ENCODE peak calls at places on chromosomes 3 and 15, in five cellular contexts. S, R, W, E and M are unnamed samples. For H3K4me1, the result is how much of the 10 kb centered on the place peaks cover.

GRCh38 chr15:70936326-70936725 is 43.7 kb downstream of the LRRC49 start:
- DNase-seq in E (no peak), R (no peak), W (no peak), S (no peak), M (peak)

GRCh38 chr15:72222433-72222832 is 8.6 kb downstream of the PKM start:
- DNase-seq in E (no peak), W (peak), R (no peak), S (no peak), M (no peak)

GRCh38 chr15:85976986-85977385 is 102.7 kb upstream of the AGBL1 start:
- DNase-seq in E (no peak), S (no peak), W (no peak), R (no peak), M (no peak)

GRCh38 chr3:47877719-47878118 is 74.8 kb downstream of the DHX30 start:
- DNase-seq in E (no peak), W (no peak), R (no peak), S (no peak), M (no peak)

GRCh38 chr15:77504310-77504709 is 83.6 kb downstream of the HMG20A start:
- DNase-seq in E (no peak), W (peak), S (peak), R (no peak), M (no peak)

GRCh38 chr3:134325722-134326121 is 48.5 kb downstream of the AMOTL2 start:
- DNase-seq in W (no peak), E (no peak), S (no peak), R (no peak), M (no peak)

GRCh38 chr15:71440479-71441071 is 325.3 kb downstream of the THSD4 start:
- DNase-seq in S (peak), R (peak), W (no peak), E (no peak), M (no peak)

GRCh38 chr3:190892328-190893011 is 30.0 kb upstream of the GMNC start:
- DNase-seq in W (no peak), R (peak), E (no peak), S (no peak), M (no peak)

GRCh38 chr3:101827211-101828174 is 21.8 kb upstream of the NFKBIZ start:
- DNase-seq in S (peak), R (peak), W (peak), E (peak), M (peak)

GRCh38 chr3:132592211-132592610 is 4.9 kb upstream of the ACKR4 start:
- DNase-seq in S (no peak), E (no peak), R (no peak), W (no peak), M (no peak)

GRCh38 chr3:132593241-132593949 is 3.7 kb upstream of the ACKR4 start:
- DNase-seq in R (no peak), S (no peak), E (no peak), W (no peak), M (no peak)

GRCh38 chr3:132595036-132595435 is 2.0 kb upstream of the ACKR4 start:
- DNase-seq in W (no peak), S (no peak), R (peak), E (no peak), M (no peak)

GRCh38 chr3:132596326-132596725 is 744 bp upstream of the ACKR4 start:
- DNase-seq in S (no peak), R (no peak), W (no peak), E (no peak), M (no peak)

DNA sequence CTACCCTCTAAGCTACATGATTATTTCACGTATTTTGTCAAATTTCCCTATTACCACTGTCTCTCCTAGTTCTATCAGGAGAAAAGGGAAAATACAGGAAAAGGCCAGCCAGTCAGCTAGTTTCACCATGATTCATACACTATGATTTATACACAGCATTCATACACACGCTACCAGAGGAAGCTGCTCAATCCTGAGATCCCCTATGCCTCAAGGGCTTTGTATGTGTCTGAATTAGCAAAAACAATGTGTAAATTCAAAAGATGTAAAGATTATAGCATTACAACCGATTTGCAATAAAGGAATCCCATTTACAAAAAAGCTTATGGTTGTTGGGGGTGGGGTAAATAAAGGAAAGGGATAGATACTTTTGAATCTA is 3.1 kb upstream of the ACKR4 start:
- DNase-seq in S (no peak), R (no peak), W (no peak), E (no peak), M (no peak)
- H3K4me1 ChIP-seq in S (under half), R (under half), W (under half), E (under half), M (under half)

GRCh38 chr15:69753867-69754266 is 301.2 kb downstream of the RPLP1 start:
- DNase-seq in S (no peak), E (no peak), W (no peak), R (no peak), M (no peak)

GRCh38 chr15:69757186-69757585 is 304.6 kb downstream of the RPLP1 start:
- DNase-seq in R (no peak), W (no peak), S (no peak), E (no peak), M (no peak)

GRCh38 chr15:69754313-69754712 is 301.7 kb downstream of the RPLP1 start:
- DNase-seq in W (no peak), R (no peak), E (no peak), S (no peak), M (no peak)

GRCh38 chr15:69756440-69756839 is 303.8 kb downstream of the RPLP1 start:
- DNase-seq in E (no peak), R (no peak), S (no peak), W (no peak), M (no peak)

GRCh38 chr15:69755571-69756310 is 303.1 kb downstream of the RPLP1 start:
- DNase-seq in S (peak), E (peak), W (no peak), R (peak), M (no peak)
- H3K4me1 ChIP-seq in S (under half), E (under half), W (under half), R (under half), M (under half)

GRCh38 chr3:94784274-94784673 is 721.4 kb downstream of the NSUN3 start:
- DNase-seq in E (no peak), W (no peak), R (no peak), S (no peak), M (no peak)

GRCh38 chr3:94787734-94788133 is 724.9 kb downstream of the NSUN3 start:
- DNase-seq in R (no peak), S (no peak), E (no peak), W (no peak), M (no peak)
- H3K4me1 ChIP-seq in R (under half), S (under half), E (under half), W (under half), M (under half)

GRCh38 chr3:174233511-174233910 is 625.6 kb upstream of the NAALADL2 start:
- DNase-seq in S (no peak), E (no peak), R (no peak), W (no peak), M (no peak)
- H3K4me1 ChIP-seq in S (under half), E (under half), R (under half), W (under half), M (under half)